ENCODE peak calls at places on chromosome 18, in nine cellular contexts. D is dorsolateral prefrontal cortex, I is coronary artery, X is heart right ventricle, G is sigmoid colon, Y is ovary, N is brain microvascular endothelial cell, V is fibroblast of pulmonary artery, E is heart left ventricle. B is an unnamed sample.

GRCh38 chr18:37318360-37319037 is 247.1 kb downstream of the CELF4 start:
- DNase-seq in D (no peak), I (no peak), X (no peak), G (no peak), Y (no peak), N (no peak), V (no peak), E (no peak), B (no peak)

GRCh38 chr18:35756506-35757117 is 175.1 kb downstream of the GALNT1 start:
- DNase-seq in D (no peak), I (no peak), X (peak; percentile 71), G (no peak), Y (no peak), N (peak; percentile 57), V (peak; percentile 73), E (no peak), B (peak; percentile 76)

GRCh38 chr18:32042337-32042736 is 23.7 kb downstream of the RNF125 start:
- DNase-seq in D (no peak), I (no peak), X (no peak), G (no peak), Y (no peak), N (no peak), V (no peak), E (no peak), B (no peak)

GRCh38 chr18:27136208-27136535 is 48.9 kb downstream of the CHST9 start:
- DNase-seq in D (no peak), I (no peak), X (no peak), G (no peak), Y (no peak), N (no peak), V (peak; percentile 1), E (no peak), B (peak; percentile 10)

GRCh38 chr18:471701-472100 is 28.8 kb downstream of the COLEC12 start:
- DNase-seq in D (no peak), I (no peak), X (no peak), G (no peak), Y (no peak), N (no peak), V (peak; percentile 40), E (no peak), B (no peak)

GRCh38 chr18:10140461-10140911 is 226.7 kb downstream of the VAPA start:
- DNase-seq in D (no peak), I (no peak), X (no peak), G (no peak), Y (no peak), N (no peak), V (no peak), E (no peak), B (no peak)

GRCh38 chr18:79942786-79943607 is 8.5 kb downstream of the SLC66A2 start:
- DNase-seq in D (peak; percentile 15), I (peak; percentile 35), X (no peak), G (peak; percentile 52), Y (no peak), N (no peak), V (no peak), E (no peak), B (peak; percentile 40)

GRCh38 chr18:9101730-9102390 is 639 bp upstream of the NDUFV2 start:
- DNase-seq in D (no peak), I (no peak), X (peak; percentile 36), G (no peak), Y (no peak), N (peak; percentile 71), V (peak; percentile 86), E (no peak), B (peak; percentile 83)

GRCh38 chr18:59697236-59697932 is at the start of gene CCBE1:
- DNase-seq in D (no peak), I (no peak), X (peak; percentile 15), G (peak; percentile 85), Y (peak; percentile 82), N (peak; percentile 55), V (peak; percentile 75), E (peak; percentile 53), B (peak; percentile 78)

GRCh38 chr18:59549797-59550516 is 147.3 kb downstream of the CCBE1 start:
- DNase-seq in D (no peak), I (no peak), X (peak; percentile 50), G (no peak), Y (no peak), N (no peak), V (peak; percentile 22), E (peak; percentile 48), B (no peak)

GRCh38 chr18:8516391-8517250 is 92.6 kb upstream of the RAB12 start:
- DNase-seq in D (no peak), I (no peak), X (no peak), G (peak; percentile 37), Y (no peak), N (no peak), V (peak; percentile 11), E (no peak), B (no peak)

GRCh38 chr18:30709598-30709997 is 332.9 kb downstream of the DSC3 start:
- DNase-seq in D (no peak), I (no peak), X (no peak), G (no peak), Y (no peak), N (no peak), V (no peak), E (no peak), B (no peak)

GRCh38 chr18:9627642-9628041 is 13.3 kb upstream of the PPP4R1 start:
- DNase-seq in D (no peak), I (no peak), X (no peak), G (no peak), Y (no peak), N (peak; percentile 53), V (peak; percentile 75), E (no peak), B (peak; percentile 76)

DNA sequence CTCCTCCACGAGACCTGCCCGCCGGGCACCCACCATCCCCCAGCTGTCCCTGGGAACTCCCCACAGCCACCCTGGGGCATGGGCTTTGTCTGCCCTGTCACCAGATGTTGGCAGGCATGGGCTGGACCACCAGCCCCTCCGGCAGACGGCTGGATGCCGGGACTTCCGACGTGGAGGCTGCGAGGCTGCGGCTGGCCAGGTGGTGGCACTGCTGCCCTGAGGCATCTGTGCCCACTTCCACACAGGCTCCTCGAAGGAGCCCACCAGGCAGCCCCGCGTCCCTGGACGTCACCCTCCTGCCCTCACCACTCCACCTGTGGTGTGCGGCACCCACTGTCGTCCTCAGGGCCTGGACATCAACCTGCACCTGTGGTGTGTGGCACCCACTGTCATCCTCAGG is 319.9 kb upstream of the SALL3 start:
- DNase-seq in D (no peak), I (no peak), X (no peak), G (no peak), Y (no peak), N (no peak), V (no peak), E (no peak), B (no peak)
- TF ChIP-seq CTCF in D (peak; percentile 57), I (no peak), X (peak; percentile 51), G (peak; percentile 21), Y (no peak), N (no peak), V (no peak), E (peak; percentile 15), B (no peak)

GRCh38 chr18:2871111-2871720 is 24.4 kb downstream of the EMILIN2 start:
- DNase-seq in D (no peak), I (peak; percentile 66), X (no peak), G (peak; percentile 15), Y (no peak), N (no peak), V (no peak), E (no peak), B (no peak)

GRCh38 chr18:2874765-2875164 is 28.0 kb downstream of the EMILIN2 start:
- DNase-seq in D (no peak), I (peak; percentile 38), X (no peak), G (no peak), Y (no peak), N (no peak), V (no peak), E (no peak), B (no peak)

DNA sequence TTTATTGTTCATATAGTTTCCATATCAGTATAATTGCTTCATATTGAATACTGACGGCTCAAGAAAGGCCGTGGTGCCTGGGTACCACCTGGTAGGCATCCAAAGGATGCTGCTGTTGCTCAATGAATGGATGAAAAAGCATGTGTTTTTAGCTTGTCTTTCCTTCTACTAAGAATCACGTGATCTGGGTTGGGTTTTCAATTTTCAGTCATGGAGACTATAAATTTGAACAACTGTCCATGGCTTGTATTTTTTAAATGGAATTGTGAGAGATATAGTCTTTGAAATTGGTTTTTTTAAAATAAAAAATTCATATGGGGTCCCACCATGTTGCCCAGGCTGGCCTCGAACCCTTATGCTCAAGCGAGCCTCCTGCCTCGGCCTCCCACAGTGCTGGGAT is 25.3 kb downstream of the EMILIN2 start:
- DNase-seq in D (no peak), I (peak; percentile 28), X (no peak), G (no peak), Y (no peak), N (no peak), V (no peak), E (no peak), B (no peak)
- H3K4me3 ChIP-seq in D (no peak overlapping the region), I (no peak overlapping the region), X (no peak overlapping the region), G (no peak overlapping the region), Y (no peak overlapping the region), N (no peak overlapping the region), V (no peak overlapping the region), E (no peak overlapping the region), B (no peak overlapping the region)

DNA sequence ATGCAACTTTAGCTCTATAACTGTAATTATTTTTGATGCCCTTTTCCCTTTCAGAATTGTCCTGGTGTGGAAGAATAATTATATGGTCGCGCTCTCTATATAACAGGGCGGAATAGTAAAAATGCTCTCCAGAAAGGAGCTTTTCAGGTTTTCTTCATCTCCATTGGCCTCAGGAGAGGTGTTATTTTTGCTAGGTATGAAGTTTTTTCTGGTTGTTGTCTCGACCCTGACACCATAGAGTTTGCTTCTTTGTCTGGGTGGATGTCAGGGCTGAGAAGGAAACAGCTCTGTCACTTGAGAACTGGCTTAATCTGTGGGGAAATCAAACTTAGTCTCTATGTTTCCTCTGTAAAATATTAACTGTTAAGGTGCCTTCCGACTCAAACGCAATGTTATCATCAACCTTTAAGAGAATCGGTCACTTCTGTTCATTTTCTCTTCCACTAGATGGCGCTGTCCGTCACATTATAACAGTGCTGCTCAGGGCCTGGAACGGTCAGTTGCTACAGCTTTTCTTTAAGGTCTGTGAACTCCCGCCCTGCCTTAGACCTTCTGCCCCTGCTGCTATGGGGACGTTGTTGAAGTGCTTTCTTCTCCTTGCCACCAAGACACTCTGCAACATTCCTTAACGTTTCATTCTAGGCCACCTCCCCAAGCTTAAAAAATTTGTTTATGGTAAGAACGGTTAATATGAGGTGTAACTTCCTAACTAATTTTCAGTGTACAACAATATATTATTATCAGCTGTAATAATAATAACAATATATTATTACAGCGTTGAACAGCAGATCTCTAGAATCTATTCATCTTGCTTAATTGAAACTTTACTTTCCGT is 23.8 kb upstream of the SERPINB12 start:
- DNase-seq in D (no peak), I (no peak), X (peak; percentile 65), G (peak; percentile 74), Y (peak; percentile 63), N (peak; percentile 65), V (peak; percentile 81), E (peak; percentile 36), B (peak; percentile 84)
- TF ChIP-seq CTCF in D (peak; percentile 86), I (peak; percentile 67), X (peak; percentile 68), G (peak; percentile 70), Y (peak; percentile 50), N (peak; percentile 67), V (peak; percentile 70), E (peak; percentile 65), B (peak; percentile 77)

DNA sequence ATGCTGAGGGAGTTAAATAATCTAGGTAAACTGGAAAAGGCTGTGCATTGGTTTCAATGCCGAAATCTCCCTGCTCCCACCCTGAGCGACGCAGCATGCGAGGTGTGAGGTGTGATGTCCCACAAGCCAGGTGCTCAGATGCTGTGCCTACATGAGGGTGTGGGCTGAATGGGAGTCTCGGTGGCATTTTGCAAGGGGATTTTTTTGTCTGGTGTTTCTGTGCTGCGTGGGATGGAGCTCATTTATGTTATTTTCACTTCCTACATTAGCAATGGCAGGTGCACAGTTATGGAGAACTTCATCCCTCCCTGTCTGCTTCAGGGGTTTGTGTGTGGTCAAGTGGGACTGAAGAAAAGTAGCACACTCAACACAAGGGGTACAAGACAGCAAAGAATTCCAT is 110.2 kb upstream of the CCDC68 start:
- DNase-seq in D (no peak), I (no peak), X (no peak), G (no peak), Y (no peak), N (no peak), V (no peak), E (no peak), B (no peak)
- H3K4me3 ChIP-seq in D (no peak overlapping the region), I (no peak overlapping the region), X (no peak overlapping the region), G (no peak overlapping the region), Y (no peak overlapping the region), N (no peak overlapping the region), V (no peak overlapping the region), E (no peak overlapping the region), B (no peak overlapping the region)